ENCODE peak calls at places on chromosomes 5 and 9, in six cellular contexts. One of them, this sample, is unnamed.
A peak's percentile ranks its signal among the peaks of the same experiment; 100 is the strongest.

GRCh38 chr5:135308245-135308644 is 90.8 kb downstream of the MACROH2A1 start:
- DNase-seq in GF-D8: no peak
- DNase-seq in NCI-H1694: no peak
- DNase-seq in cerebellar nuclear complex: no peak
- DNase-seq in NCI-H1092: no peak
- DNase-seq in fibroblast of lung: peak; percentile 65
- DNase-seq in this sample: no peak

GRCh38 chr9:76880210-76880609 is 25.7 kb downstream of the PRUNE2 start:
- DNase-seq in NCI-H1092: no peak
- DNase-seq in fibroblast of lung: no peak
- DNase-seq in cerebellar nuclear complex: no peak
- DNase-seq in GF-D8: no peak
- DNase-seq in NCI-H1694: no peak
- DNase-seq in this sample: no peak

GRCh38 chr9:35367451-35367850 is 122.5 kb upstream of the RUSC2 start:
- DNase-seq in cerebellar nuclear complex: no peak
- DNase-seq in NCI-H1092: no peak
- DNase-seq in fibroblast of lung: peak; percentile 90
- DNase-seq in GF-D8: no peak
- DNase-seq in NCI-H1694: no peak
- DNase-seq in this sample: no peak

GRCh38 chr5:147892696-147893296 is 13.5 kb downstream of the C5orf46 start:
- DNase-seq in fibroblast of lung: no peak
- DNase-seq in GF-D8: no peak
- DNase-seq in cerebellar nuclear complex: no peak
- DNase-seq in NCI-H1092: no peak
- DNase-seq in NCI-H1694: no peak
- DNase-seq in this sample: no peak

GRCh38 chr5:137594717-137595116 is 95.6 kb upstream of the SPOCK1 start:
- DNase-seq in NCI-H1092: no peak
- DNase-seq in GF-D8: no peak
- DNase-seq in NCI-H1694: no peak
- DNase-seq in fibroblast of lung: no peak
- DNase-seq in cerebellar nuclear complex: no peak
- DNase-seq in this sample: no peak

GRCh38 chr9:107971241-107971640 is 481.7 kb upstream of the KLF4 start:
- DNase-seq in NCI-H1092: no peak
- DNase-seq in NCI-H1694: no peak
- DNase-seq in cerebellar nuclear complex: no peak
- DNase-seq in fibroblast of lung: no peak
- DNase-seq in GF-D8: no peak
- DNase-seq in this sample: no peak

GRCh38 chr5:175697846-175698245 is 40.0 kb downstream of the HRH2 start:
- DNase-seq in fibroblast of lung: no peak
- DNase-seq in NCI-H1694: no peak
- DNase-seq in NCI-H1092: no peak
- DNase-seq in cerebellar nuclear complex: no peak
- DNase-seq in GF-D8: no peak
- DNase-seq in this sample: no peak

GRCh38 chr9:3794005-3794404 is 268.2 kb upstream of the RFX3 start:
- DNase-seq in GF-D8: no peak
- DNase-seq in fibroblast of lung: peak; percentile 10
- DNase-seq in cerebellar nuclear complex: no peak
- DNase-seq in NCI-H1694: no peak
- DNase-seq in NCI-H1092: no peak
- DNase-seq in this sample: no peak

GRCh38 chr9:99054581-99054980 is 50.3 kb upstream of the TGFBR1 start:
- DNase-seq in cerebellar nuclear complex: no peak
- DNase-seq in GF-D8: no peak
- DNase-seq in NCI-H1694: no peak
- DNase-seq in NCI-H1092: no peak
- DNase-seq in fibroblast of lung: no peak
- DNase-seq in this sample: no peak

GRCh38 chr5:1380011-1380817 is 35.3 kb upstream of the CLPTM1L start:
- DNase-seq in GF-D8: no peak
- DNase-seq in NCI-H1092: no peak
- DNase-seq in cerebellar nuclear complex: no peak
- DNase-seq in NCI-H1694: no peak
- DNase-seq in fibroblast of lung: peak; percentile 32
- DNase-seq in this sample: peak; percentile 53

GRCh38 chr9:76944011-76944410 is 38.1 kb upstream of the PRUNE2 start:
- DNase-seq in GF-D8: no peak
- DNase-seq in NCI-H1694: no peak
- DNase-seq in cerebellar nuclear complex: no peak
- DNase-seq in fibroblast of lung: no peak
- DNase-seq in NCI-H1092: no peak
- DNase-seq in this sample: no peak

GRCh38 chr9:125558453-125559084 is 148.4 kb downstream of the MAPKAP1 start:
- DNase-seq in NCI-H1694: peak; percentile 78
- DNase-seq in NCI-H1092: peak; percentile 58
- DNase-seq in fibroblast of lung: peak; percentile 86
- DNase-seq in cerebellar nuclear complex: no peak
- DNase-seq in GF-D8: peak; percentile 37
- DNase-seq in this sample: no peak

GRCh38 chr9:73079326-73079725 is 72.3 kb upstream of the ANXA1 start:
- DNase-seq in cerebellar nuclear complex: no peak
- DNase-seq in fibroblast of lung: no peak
- DNase-seq in NCI-H1092: no peak
- DNase-seq in NCI-H1694: no peak
- DNase-seq in GF-D8: no peak
- DNase-seq in this sample: no peak

GRCh38 chr5:30918171-30918570 is 275.3 kb upstream of the CDH6 start:
- DNase-seq in cerebellar nuclear complex: no peak
- DNase-seq in GF-D8: no peak
- DNase-seq in NCI-H1694: no peak
- DNase-seq in fibroblast of lung: no peak
- DNase-seq in NCI-H1092: no peak
- DNase-seq in this sample: no peak

GRCh38 chr9:133788045-133788818 is 50.1 kb upstream of the SARDH start:
- DNase-seq in GF-D8: no peak
- DNase-seq in cerebellar nuclear complex: no peak
- DNase-seq in NCI-H1694: no peak
- DNase-seq in NCI-H1092: no peak
- DNase-seq in fibroblast of lung: no peak
- DNase-seq in this sample: no peak

GRCh38 chr5:138583984-138584637 is 8.9 kb upstream of the HSPA9 start:
- DNase-seq in fibroblast of lung: no peak
- DNase-seq in cerebellar nuclear complex: no peak
- DNase-seq in NCI-H1694: no peak
- DNase-seq in GF-D8: no peak
- DNase-seq in NCI-H1092: no peak
- DNase-seq in this sample: no peak

This sample was measured in T-helper 17 cell.